ENCODE peak calls at places on chromosomes 4 and X, in five cellular contexts. W, L, H, A and I are unnamed samples.

GRCh38 chr4:139866270-139866962 is 200.8 kb downstream of the MGST2 start:
- DNase-seq in W (no peak), H (no peak), L (no peak), A (no peak), I (no peak)

GRCh38 chr4:118848901-118849300 is 13.0 kb upstream of the SEC24D start:
- DNase-seq in A (no peak), H (no peak), L (no peak), W (no peak), I (no peak)

GRCh38 chr4:85147481-85148076 is 181.1 kb upstream of the WDFY3 start:
- DNase-seq in H (peak; percentile 64), W (no peak), L (peak; percentile 78), A (peak; percentile 50), I (peak; percentile 48)

GRCh38 chr4:8831221-8832129 is 40.2 kb downstream of the HMX1 start:
- DNase-seq in W (peak; percentile 8), L (no peak), H (no peak), A (peak; percentile 31), I (no peak)

GRCh38 chrX:135596495-135596894 is 76.0 kb downstream of the INTS6L start:
- DNase-seq in W (peak; percentile 57), L (peak; percentile 59), H (peak; percentile 55), A (peak; percentile 42), I (no peak)

GRCh38 chr4:13907255-13907751 is 279.8 kb upstream of the BOD1L1 start:
- DNase-seq in W (no peak), L (peak; percentile 95), H (peak; percentile 98), A (no peak), I (peak; percentile 98)

GRCh38 chr4:4641661-4642180 is 99.9 kb upstream of the STX18 start:
- DNase-seq in W (no peak), L (no peak), A (no peak), H (no peak), I (no peak)

GRCh38 chr4:165715989-165716388 is 157.0 kb upstream of the TLL1 start:
- DNase-seq in A (no peak), L (no peak), W (no peak), H (no peak), I (no peak)

GRCh38 chr4:187268940-187269339 is 545.3 kb upstream of the FAT1 start:
- DNase-seq in W (no peak), H (peak; percentile 70), L (peak; percentile 3), A (no peak), I (no peak)